ENCODE peak calls at places on chromosome 7, in four cellular contexts. One of them, this sample, is unnamed.

GRCh38 chr7:36567699-36568436 is 156.4 kb downstream of the AOAH start:
- DNase-seq in upper lobe of right lung: no peak
- DNase-seq in small intestine: no peak
- DNase-seq in tibial nerve: no peak
- DNase-seq in this sample: no peak

GRCh38 chr7:18064242-18064838 is 36.7 kb upstream of the PRPS1L1 start:
- DNase-seq in upper lobe of right lung: no peak
- DNase-seq in small intestine: peak; percentile 13
- DNase-seq in tibial nerve: no peak
- DNase-seq in this sample: no peak

GRCh38 chr7:81127991-81128390 is 209.1 kb upstream of the SEMA3C start:
- DNase-seq in upper lobe of right lung: no peak
- DNase-seq in small intestine: no peak
- DNase-seq in tibial nerve: no peak
- DNase-seq in this sample: no peak

GRCh38 chr7:70935854-70936253 is 196.1 kb upstream of the GALNT17 start:
- DNase-seq in upper lobe of right lung: no peak
- DNase-seq in small intestine: no peak
- DNase-seq in tibial nerve: no peak
- DNase-seq in this sample: peak; percentile 32

GRCh38 chr7:145644426-145645154 is 472.0 kb upstream of the CNTNAP2 start:
- DNase-seq in upper lobe of right lung: no peak
- DNase-seq in small intestine: no peak
- DNase-seq in tibial nerve: no peak
- DNase-seq in this sample: no peak

GRCh38 chr7:156000601-156001396 is 188.5 kb upstream of the SHH start:
- DNase-seq in upper lobe of right lung: peak; percentile 40
- DNase-seq in small intestine: no peak
- DNase-seq in tibial nerve: no peak
- DNase-seq in this sample: no peak

GRCh38 chr7:68125173-68125572 is 1128.5 kb downstream of the TYW1 start:
- DNase-seq in upper lobe of right lung: no peak
- DNase-seq in small intestine: no peak
- DNase-seq in tibial nerve: no peak
- DNase-seq in this sample: no peak

GRCh38 chr7:133750287-133750686 is 376.9 kb upstream of the LRGUK start:
- DNase-seq in upper lobe of right lung: no peak
- DNase-seq in small intestine: no peak
- DNase-seq in tibial nerve: no peak
- DNase-seq in this sample: no peak

GRCh38 chr7:133623716-133624115 is 370.8 kb downstream of the EXOC4 start:
- DNase-seq in upper lobe of right lung: no peak
- DNase-seq in small intestine: no peak
- DNase-seq in tibial nerve: no peak
- DNase-seq in this sample: no peak

GRCh38 chr7:43750016-43750887 is 8.2 kb upstream of the BLVRA start:
- DNase-seq in upper lobe of right lung: no peak
- DNase-seq in small intestine: no peak
- DNase-seq in tibial nerve: no peak
- DNase-seq in this sample: no peak

GRCh38 chr7:51242007-51242691 is 74.5 kb downstream of the COBL start:
- DNase-seq in upper lobe of right lung: no peak
- DNase-seq in small intestine: no peak
- DNase-seq in tibial nerve: no peak
- DNase-seq in this sample: no peak

GRCh38 chr7:145156834-145157233 is 321.0 kb upstream of the TPK1 start:
- DNase-seq in upper lobe of right lung: no peak
- DNase-seq in small intestine: no peak
- DNase-seq in tibial nerve: no peak
- DNase-seq in this sample: no peak

GRCh38 chr7:42237891-42238531 is 1.0 kb upstream of the GLI3 start:
- DNase-seq in upper lobe of right lung: peak; percentile 78
- DNase-seq in small intestine: no peak
- DNase-seq in tibial nerve: peak; percentile 63
- DNase-seq in this sample: no peak

GRCh38 chr7:16708980-16709379 is 44.6 kb upstream of the TSPAN13 start:
- DNase-seq in upper lobe of right lung: no peak
- DNase-seq in small intestine: no peak
- DNase-seq in tibial nerve: no peak
- DNase-seq in this sample: no peak

GRCh38 chr7:40644454-40645188 is 509.8 kb downstream of the SUGCT start:
- DNase-seq in upper lobe of right lung: no peak
- DNase-seq in small intestine: no peak
- DNase-seq in tibial nerve: no peak
- DNase-seq in this sample: no peak

GRCh38 chr7:25805027-25805687 is 346.8 kb upstream of the NFE2L3 start:
- DNase-seq in upper lobe of right lung: no peak
- DNase-seq in small intestine: no peak
- DNase-seq in tibial nerve: no peak
- DNase-seq in this sample: no peak

GRCh38 chr7:31747553-31747952 is 60.5 kb downstream of the PPP1R17 start:
- DNase-seq in upper lobe of right lung: no peak
- DNase-seq in small intestine: peak; percentile 84
- DNase-seq in tibial nerve: no peak
- DNase-seq in this sample: no peak

GRCh38 chr7:135273581-135273980 is 39.9 kb downstream of the STRA8 start:
- DNase-seq in upper lobe of right lung: no peak
- DNase-seq in small intestine: no peak
- DNase-seq in tibial nerve: no peak
- DNase-seq in this sample: no peak

GRCh38 chr7:11313801-11314200 is 340.1 kb downstream of the PHF14 start:
- DNase-seq in upper lobe of right lung: no peak
- DNase-seq in small intestine: no peak
- DNase-seq in tibial nerve: no peak
- DNase-seq in this sample: no peak

GRCh38 chr7:30278386-30278785 is 6.0 kb upstream of the ZNRF2 start:
- DNase-seq in upper lobe of right lung: no peak
- DNase-seq in small intestine: peak; percentile 19
- DNase-seq in tibial nerve: no peak
- DNase-seq in this sample: no peak

GRCh38 chr7:13105209-13105608 is 417.8 kb downstream of the ARL4A start:
- DNase-seq in upper lobe of right lung: no peak
- DNase-seq in small intestine: no peak
- DNase-seq in tibial nerve: no peak
- DNase-seq in this sample: no peak

GRCh38 chr7:87152897-87153641 is 816 bp downstream of the DMTF1 start:
- DNase-seq in upper lobe of right lung: peak; percentile 64
- DNase-seq in small intestine: peak; percentile 51
- DNase-seq in tibial nerve: no peak
- DNase-seq in this sample: no peak

GRCh38 chr7:117282239-117282812 is 40.5 kb downstream of the WNT2 start:
- DNase-seq in upper lobe of right lung: no peak
- DNase-seq in small intestine: no peak
- DNase-seq in tibial nerve: no peak
- DNase-seq in this sample: no peak

GRCh38 chr7:14858410-14858809 is 44.1 kb downstream of the DGKB start:
- DNase-seq in upper lobe of right lung: no peak
- DNase-seq in small intestine: no peak
- DNase-seq in tibial nerve: no peak
- DNase-seq in this sample: no peak

GRCh38 chr7:4015996-4016395 is 666.1 kb upstream of the FOXK1 start:
- DNase-seq in upper lobe of right lung: no peak
- DNase-seq in small intestine: no peak
- DNase-seq in tibial nerve: no peak
- DNase-seq in this sample: no peak

GRCh38 chr7:91973632-91974031 is 33.0 kb downstream of the AKAP9 start:
- DNase-seq in upper lobe of right lung: no peak
- DNase-seq in small intestine: no peak
- DNase-seq in tibial nerve: no peak
- DNase-seq in this sample: no peak

GRCh38 chr7:149422914-149423285 is 38.0 kb downstream of the ZNF777 start:
- DNase-seq in upper lobe of right lung: peak; percentile 77
- DNase-seq in small intestine: peak; percentile 37
- DNase-seq in tibial nerve: no peak
- DNase-seq in this sample: no peak

GRCh38 chr7:87564290-87564963 is 36.3 kb downstream of the ABCB1 start:
- DNase-seq in upper lobe of right lung: no peak
- DNase-seq in small intestine: peak; percentile 71
- DNase-seq in tibial nerve: no peak
- DNase-seq in this sample: no peak

GRCh38 chr7:91264924-91265681 is 870 bp downstream of the FZD1 start:
- DNase-seq in upper lobe of right lung: peak; percentile 83
- DNase-seq in small intestine: peak; percentile 69
- DNase-seq in tibial nerve: peak; percentile 31
- DNase-seq in this sample: no peak

GRCh38 chr7:36298145-36298544 is 91.5 kb upstream of the ANLN start:
- DNase-seq in upper lobe of right lung: no peak
- DNase-seq in small intestine: no peak
- DNase-seq in tibial nerve: no peak
- DNase-seq in this sample: no peak

GRCh38 chr7:125780153-125780552 is 850.5 kb upstream of the POT1 start:
- DNase-seq in upper lobe of right lung: no peak
- DNase-seq in small intestine: no peak
- DNase-seq in tibial nerve: no peak
- DNase-seq in this sample: no peak

GRCh38 chr7:116630932-116631449 is 41.0 kb upstream of the MET start:
- DNase-seq in upper lobe of right lung: peak; percentile 79
- DNase-seq in small intestine: peak; percentile 98
- DNase-seq in tibial nerve: peak; percentile 20
- DNase-seq in this sample: peak; percentile 74

GRCh38 chr7:13042605-13043236 is 355.3 kb downstream of the ARL4A start:
- DNase-seq in upper lobe of right lung: no peak
- DNase-seq in small intestine: no peak
- DNase-seq in tibial nerve: no peak
- DNase-seq in this sample: no peak

GRCh38 chr7:50206521-50207250 is 97.8 kb upstream of the IKZF1 start:
- DNase-seq in upper lobe of right lung: no peak
- DNase-seq in small intestine: peak; percentile 24
- DNase-seq in tibial nerve: no peak
- DNase-seq in this sample: no peak

GRCh38 chr7:56115852-56116538 is at the start of gene NUPR2:
- DNase-seq in upper lobe of right lung: no peak
- DNase-seq in small intestine: peak; percentile 24
- DNase-seq in tibial nerve: no peak
- DNase-seq in this sample: no peak

GRCh38 chr7:24138366-24138765 is 145.6 kb upstream of the NPY start:
- DNase-seq in upper lobe of right lung: no peak
- DNase-seq in small intestine: no peak
- DNase-seq in tibial nerve: no peak
- DNase-seq in this sample: no peak

GRCh38 chr7:78427209-78427608 is 628.6 kb downstream of the PHTF2 start:
- DNase-seq in upper lobe of right lung: no peak
- DNase-seq in small intestine: no peak
- DNase-seq in tibial nerve: no peak
- DNase-seq in this sample: no peak

GRCh38 chr7:22872087-22872807 is 49.6 kb upstream of the TOMM7 start:
- DNase-seq in upper lobe of right lung: no peak
- DNase-seq in small intestine: no peak
- DNase-seq in tibial nerve: no peak
- DNase-seq in this sample: no peak

DNA sequence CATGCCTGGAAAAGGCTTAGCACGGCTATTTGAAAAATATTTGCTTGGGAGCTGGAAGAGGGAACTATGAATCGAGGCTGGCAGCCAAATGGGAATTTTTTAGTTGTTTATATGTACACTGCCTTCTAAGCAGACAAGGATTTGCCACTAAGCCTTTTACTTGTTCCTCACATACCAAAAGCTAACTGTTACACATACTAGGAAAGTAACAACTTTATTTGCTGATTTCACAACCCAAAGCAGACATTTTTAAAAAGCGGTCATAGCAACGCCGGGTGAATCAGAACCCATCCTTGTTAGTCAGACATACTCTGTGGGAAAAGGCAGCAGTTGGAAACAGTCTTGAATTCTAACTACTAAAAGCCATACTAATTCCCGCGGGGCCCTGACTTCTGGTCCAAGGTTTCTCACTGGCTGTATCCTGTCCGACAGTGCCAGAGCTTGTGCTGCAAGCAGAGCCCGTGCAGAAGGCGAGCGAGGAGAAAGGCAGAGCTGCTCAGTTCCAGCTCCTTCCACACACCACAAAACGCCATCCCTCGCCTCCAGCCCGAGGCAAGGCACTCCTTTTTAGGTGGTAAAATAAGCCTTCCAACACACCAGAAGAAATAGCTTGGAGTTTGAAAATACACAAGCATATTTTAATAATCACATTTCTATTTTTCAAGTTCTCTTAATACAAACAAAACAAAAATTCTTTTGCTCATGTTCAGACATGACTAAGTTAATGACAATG is 89.2 kb downstream of the RNF216 start:
- DNase-seq in upper lobe of right lung: no peak
- DNase-seq in small intestine: no peak
- DNase-seq in tibial nerve: peak; percentile 70
- DNase-seq in this sample: peak; percentile 96
- H3K4me1 ChIP-seq in upper lobe of right lung: peaks cover 93% of the 10 kb centered on the region
- H3K4me1 ChIP-seq in small intestine: no peaks in the 10 kb centered on the region
- H3K4me1 ChIP-seq in tibial nerve: peaks cover 74% of the 10 kb centered on the region
- H3K4me1 ChIP-seq in this sample: no peaks in the 10 kb centered on the region

DNA sequence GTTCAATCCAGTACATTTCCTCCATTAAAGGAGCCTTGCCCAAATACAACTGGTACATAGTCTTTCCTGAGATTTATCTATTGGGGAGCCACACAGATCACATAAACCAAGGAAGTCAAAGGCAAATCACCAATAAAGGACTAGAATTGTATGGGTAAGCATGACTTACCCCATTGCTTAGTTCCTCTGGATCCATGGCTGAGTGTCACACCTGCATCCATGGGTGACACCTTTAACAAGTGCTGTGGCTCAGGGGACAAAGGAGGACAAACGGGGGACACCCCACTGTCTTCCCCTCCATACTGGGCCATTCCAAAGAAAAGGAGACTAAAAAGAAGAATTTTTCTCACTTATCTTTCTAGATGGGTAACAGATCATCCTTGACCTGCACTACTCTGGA is 30.4 kb downstream of the ZNF92 start:
- DNase-seq in upper lobe of right lung: no peak
- DNase-seq in small intestine: no peak
- DNase-seq in tibial nerve: no peak
- DNase-seq in this sample: no peak
- H3K9me3 ChIP-seq in upper lobe of right lung: peaks cover 24% of the 10 kb centered on the region
- H3K9me3 ChIP-seq in small intestine: peaks cover 2% of the 10 kb centered on the region
- H3K9me3 ChIP-seq in tibial nerve: peaks cover 86% of the 10 kb centered on the region
- H3K9me3 ChIP-seq in this sample: peaks cover 32% of the 10 kb centered on the region

GRCh38 chr7:27176343-27176731 is 2.2 kb upstream of the HOXA10 start:
- DNase-seq in upper lobe of right lung: no peak
- DNase-seq in small intestine: no peak
- DNase-seq in tibial nerve: no peak
- DNase-seq in this sample: no peak
- H3K4me1 ChIP-seq in upper lobe of right lung: peaks cover 21% of the 10 kb centered on the region
- H3K4me1 ChIP-seq in small intestine: no peaks in the 10 kb centered on the region
- H3K4me1 ChIP-seq in tibial nerve: peaks cover 13% of the 10 kb centered on the region
- H3K4me1 ChIP-seq in this sample: peaks cover 36% of the 10 kb centered on the region

DNA sequence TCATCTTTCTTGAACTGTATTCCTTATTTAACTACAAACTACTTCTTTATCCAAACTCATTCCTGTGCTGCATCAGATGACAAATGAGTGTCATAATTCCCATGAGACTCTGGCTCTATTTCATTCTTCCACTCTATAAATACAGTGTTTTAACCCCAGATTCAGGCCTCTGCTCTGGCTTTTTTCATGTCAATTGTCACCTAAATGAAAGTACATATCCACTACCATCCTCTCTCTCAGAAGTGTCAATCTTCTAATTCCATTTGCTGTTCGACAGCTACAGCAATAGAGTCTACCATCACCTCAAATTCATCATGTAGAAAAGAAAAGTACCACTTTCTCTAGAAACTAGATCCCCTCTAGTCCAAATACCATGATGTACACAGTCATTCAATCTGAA is 172.7 kb downstream of the CACNA2D1 start:
- DNase-seq in upper lobe of right lung: no peak
- DNase-seq in small intestine: no peak
- DNase-seq in tibial nerve: no peak
- DNase-seq in this sample: no peak
- H3K9me3 ChIP-seq in upper lobe of right lung: no peaks in the 10 kb centered on the region
- H3K9me3 ChIP-seq in small intestine: no peaks in the 10 kb centered on the region
- H3K9me3 ChIP-seq in tibial nerve: no peaks in the 10 kb centered on the region
- H3K9me3 ChIP-seq in this sample: no peaks in the 10 kb centered on the region

GRCh38 chr7:101996131-101996691 is 178.8 kb downstream of the CUX1 start:
- DNase-seq in upper lobe of right lung: no peak
- DNase-seq in small intestine: no peak
- DNase-seq in tibial nerve: no peak
- DNase-seq in this sample: no peak
- H3K4me1 ChIP-seq in upper lobe of right lung: no peaks in the 10 kb centered on the region
- H3K4me1 ChIP-seq in small intestine: no peaks in the 10 kb centered on the region
- H3K4me1 ChIP-seq in tibial nerve: no peaks in the 10 kb centered on the region
- H3K4me1 ChIP-seq in this sample: peaks cover 17% of the 10 kb centered on the region